ENCODE peak calls at places on chromosomes 6 and 20, in six cellular contexts. One of them, this sample, is unnamed.

GRCh38 chr6:108798672-108799355 is 49.4 kb upstream of the ARMC2 start:
- DNase-seq in H54: no peak
- DNase-seq in fibroblast of mammary gland: no peak
- DNase-seq in retina: peak
- DNase-seq in EH: no peak
- DNase-seq in GM12864: no peak
- DNase-seq in this sample: peak

GRCh38 chr20:40293740-40294139 is 395.3 kb downstream of the MAFB start:
- DNase-seq in EH: no peak
- DNase-seq in GM12864: no peak
- DNase-seq in fibroblast of mammary gland: peak
- DNase-seq in retina: no peak
- DNase-seq in H54: no peak
- DNase-seq in this sample: no peak

GRCh38 chr6:132045877-132046276 is 94.7 kb upstream of the CCN2 start:
- DNase-seq in GM12864: no peak
- DNase-seq in fibroblast of mammary gland: no peak
- DNase-seq in H54: no peak
- DNase-seq in EH: no peak
- DNase-seq in retina: no peak
- DNase-seq in this sample: no peak

GRCh38 chr20:11112837-11113236 is 439.0 kb upstream of the JAG1 start:
- DNase-seq in H54: no peak
- DNase-seq in EH: peak
- DNase-seq in GM12864: no peak
- DNase-seq in retina: no peak
- DNase-seq in fibroblast of mammary gland: peak
- DNase-seq in this sample: no peak

GRCh38 chr20:40442181-40442963 is 246.7 kb downstream of the MAFB start:
- DNase-seq in H54: no peak
- DNase-seq in GM12864: no peak
- DNase-seq in retina: no peak
- DNase-seq in fibroblast of mammary gland: peak
- DNase-seq in EH: peak
- DNase-seq in this sample: no peak

GRCh38 chr20:44773070-44773829 is 27.6 kb downstream of the KCNK15 start:
- DNase-seq in retina: no peak
- DNase-seq in GM12864: no peak
- DNase-seq in EH: no peak
- DNase-seq in H54: no peak
- DNase-seq in fibroblast of mammary gland: no peak
- DNase-seq in this sample: no peak

GRCh38 chr6:132961610-132962009 is 147.2 kb downstream of the RPS12 start:
- DNase-seq in GM12864: no peak
- DNase-seq in fibroblast of mammary gland: no peak
- DNase-seq in retina: no peak
- DNase-seq in H54: no peak
- DNase-seq in EH: no peak
- DNase-seq in this sample: no peak

GRCh38 chr6:36340671-36341454 is 4.2 kb upstream of the BNIP5 start:
- DNase-seq in H54: peak
- DNase-seq in GM12864: no peak
- DNase-seq in retina: peak
- DNase-seq in EH: peak
- DNase-seq in fibroblast of mammary gland: peak
- DNase-seq in this sample: peak

GRCh38 chr6:129577691-129578090 is 132.3 kb downstream of the ARHGAP18 start:
- DNase-seq in GM12864: no peak
- DNase-seq in fibroblast of mammary gland: no peak
- DNase-seq in H54: no peak
- DNase-seq in retina: no peak
- DNase-seq in EH: no peak
- DNase-seq in this sample: no peak

GRCh38 chr6:31663961-31664789 is 622 bp downstream of the GPANK1 start:
- DNase-seq in fibroblast of mammary gland: peak
- DNase-seq in EH: peak
- DNase-seq in retina: peak
- DNase-seq in H54: peak
- DNase-seq in GM12864: no peak
- DNase-seq in this sample: no peak

GRCh38 chr20:44187054-44187762 is at the start of gene JPH2:
- DNase-seq in fibroblast of mammary gland: peak
- DNase-seq in GM12864: no peak
- DNase-seq in H54: peak
- DNase-seq in retina: peak
- DNase-seq in EH: peak
- DNase-seq in this sample: no peak

GRCh38 chr6:25229671-25230321 is 49.4 kb upstream of the CARMIL1 start:
- DNase-seq in EH: peak
- DNase-seq in retina: no peak
- DNase-seq in fibroblast of mammary gland: peak
- DNase-seq in H54: no peak
- DNase-seq in GM12864: no peak
- DNase-seq in this sample: no peak

GRCh38 chr6:151683381-151683780 is 124.1 kb upstream of the ESR1 start:
- DNase-seq in EH: no peak
- DNase-seq in retina: no peak
- DNase-seq in GM12864: no peak
- DNase-seq in fibroblast of mammary gland: no peak
- DNase-seq in H54: no peak
- DNase-seq in this sample: no peak

GRCh38 chr6:90249044-90249443 is 47.6 kb downstream of the BACH2 start:
- DNase-seq in GM12864: no peak
- DNase-seq in retina: no peak
- DNase-seq in H54: no peak
- DNase-seq in EH: peak
- DNase-seq in fibroblast of mammary gland: peak
- DNase-seq in this sample: no peak

GRCh38 chr20:55160022-55160421 is 684.6 kb downstream of the DOK5 start:
- DNase-seq in retina: no peak
- DNase-seq in H54: peak
- DNase-seq in fibroblast of mammary gland: peak
- DNase-seq in GM12864: no peak
- DNase-seq in EH: no peak
- DNase-seq in this sample: no peak

GRCh38 chr6:15264412-15264811 is 18.5 kb downstream of the JARID2 start:
- DNase-seq in EH: no peak
- DNase-seq in fibroblast of mammary gland: no peak
- DNase-seq in H54: no peak
- DNase-seq in retina: no peak
- DNase-seq in GM12864: no peak
- DNase-seq in this sample: no peak

GRCh38 chr6:155347800-155348199 is 33.5 kb upstream of the TFB1M start:
- DNase-seq in H54: no peak
- DNase-seq in GM12864: no peak
- DNase-seq in EH: no peak
- DNase-seq in retina: no peak
- DNase-seq in fibroblast of mammary gland: no peak
- DNase-seq in this sample: no peak

GRCh38 chr6:77440206-77440976 is 22.9 kb downstream of the HTR1B start:
- DNase-seq in EH: no peak
- DNase-seq in fibroblast of mammary gland: no peak
- DNase-seq in retina: no peak
- DNase-seq in H54: no peak
- DNase-seq in GM12864: no peak
- DNase-seq in this sample: no peak

GRCh38 chr6:106981901-106982300 is 7.4 kb upstream of the CD24 start:
- DNase-seq in retina: no peak
- DNase-seq in EH: peak
- DNase-seq in fibroblast of mammary gland: peak
- DNase-seq in GM12864: no peak
- DNase-seq in H54: no peak
- DNase-seq in this sample: no peak

GRCh38 chr6:168331058-168331457 is 11.5 kb upstream of the DACT2 start:
- DNase-seq in EH: no peak
- DNase-seq in fibroblast of mammary gland: no peak
- DNase-seq in H54: no peak
- DNase-seq in GM12864: no peak
- DNase-seq in retina: no peak
- DNase-seq in this sample: no peak

GRCh38 chr6:156977527-156978291 is 200.5 kb downstream of the ARID1B start:
- DNase-seq in fibroblast of mammary gland: peak
- DNase-seq in GM12864: no peak
- DNase-seq in H54: no peak
- DNase-seq in EH: no peak
- DNase-seq in retina: peak
- DNase-seq in this sample: no peak

GRCh38 chr20:56788041-56788670 is 159.1 kb downstream of the TFAP2C start:
- DNase-seq in fibroblast of mammary gland: peak
- DNase-seq in H54: peak
- DNase-seq in GM12864: no peak
- DNase-seq in EH: peak
- DNase-seq in retina: no peak
- DNase-seq in this sample: no peak

GRCh38 chr6:111943723-111944122 is 70.5 kb upstream of the FYN start:
- DNase-seq in fibroblast of mammary gland: no peak
- DNase-seq in retina: no peak
- DNase-seq in H54: no peak
- DNase-seq in EH: no peak
- DNase-seq in GM12864: no peak
- DNase-seq in this sample: no peak

GRCh38 chr6:154736613-154737259 is 3.5 kb downstream of the SCAF8 start:
- DNase-seq in retina: no peak
- DNase-seq in H54: no peak
- DNase-seq in GM12864: no peak
- DNase-seq in fibroblast of mammary gland: no peak
- DNase-seq in EH: no peak
- DNase-seq in this sample: no peak

GRCh38 chr20:19510626-19511025 is 247.4 kb upstream of the RIN2 start:
- DNase-seq in EH: no peak
- DNase-seq in fibroblast of mammary gland: no peak
- DNase-seq in GM12864: no peak
- DNase-seq in H54: no peak
- DNase-seq in retina: no peak
- DNase-seq in this sample: no peak

GRCh38 chr6:157430834-157431233 is 49.8 kb downstream of the ZDHHC14 start:
- DNase-seq in H54: no peak
- DNase-seq in fibroblast of mammary gland: no peak
- DNase-seq in retina: no peak
- DNase-seq in GM12864: no peak
- DNase-seq in EH: no peak
- DNase-seq in this sample: no peak

GRCh38 chr6:44512868-44513641 is 125.5 kb downstream of the CDC5L start:
- DNase-seq in GM12864: no peak
- DNase-seq in retina: no peak
- DNase-seq in H54: no peak
- DNase-seq in fibroblast of mammary gland: peak
- DNase-seq in EH: peak
- DNase-seq in this sample: no peak

GRCh38 chr6:167731216-167731615 is 95.5 kb upstream of the AFDN start:
- DNase-seq in retina: no peak
- DNase-seq in fibroblast of mammary gland: no peak
- DNase-seq in GM12864: no peak
- DNase-seq in EH: no peak
- DNase-seq in H54: no peak
- DNase-seq in this sample: no peak

GRCh38 chr20:4871486-4871885 is 129.8 kb downstream of the SLC23A2 start:
- DNase-seq in GM12864: no peak
- DNase-seq in retina: no peak
- DNase-seq in H54: no peak
- DNase-seq in EH: no peak
- DNase-seq in fibroblast of mammary gland: no peak
- DNase-seq in this sample: no peak

GRCh38 chr6:125444234-125444949 is 142.6 kb upstream of the HDDC2 start:
- DNase-seq in EH: no peak
- DNase-seq in GM12864: no peak
- DNase-seq in fibroblast of mammary gland: peak
- DNase-seq in retina: peak
- DNase-seq in H54: no peak
- DNase-seq in this sample: no peak

GRCh38 chr6:20497200-20497820 is 36.9 kb upstream of the CDKAL1 start:
- DNase-seq in GM12864: no peak
- DNase-seq in H54: no peak
- DNase-seq in EH: peak
- DNase-seq in retina: no peak
- DNase-seq in fibroblast of mammary gland: peak
- DNase-seq in this sample: no peak

GRCh38 chr20:62150236-62150575 is 6.6 kb downstream of the SS18L1 start:
- DNase-seq in GM12864: no peak
- DNase-seq in H54: no peak
- DNase-seq in fibroblast of mammary gland: no peak
- DNase-seq in retina: no peak
- DNase-seq in EH: no peak
- DNase-seq in this sample: no peak

This sample was measured in activated T-helper 9 cell treated with anti-CD3 and anti-CD28 coated beads, Interleukin-2, amount 50 U/mL, for 16 hours.